ENCODE peak calls at places on chromosomes 13 and 19, in seven cellular contexts. One of them, this sample, is unnamed.

GRCh38 chr13:24503376-24503690 is 9.2 kb downstream of the PARP4 start:
- DNase-seq in fibroblast of lung: no peak
- DNase-seq in suprapubic skin: no peak
- DNase-seq in neural crest cell: no peak
- DNase-seq in H9: no peak
- DNase-seq in progenitor cell of endocrine pancreas: no peak
- DNase-seq in coronary artery: no peak
- DNase-seq in this sample: no peak

GRCh38 chr19:12664406-12665280 is 1.9 kb downstream of the MAN2B1 start:
- DNase-seq in fibroblast of lung: no peak
- DNase-seq in suprapubic skin: peak
- DNase-seq in neural crest cell: no peak
- DNase-seq in H9: peak
- DNase-seq in progenitor cell of endocrine pancreas: no peak
- DNase-seq in coronary artery: no peak
- DNase-seq in this sample: no peak

GRCh38 chr13:21310220-21310619 is 133.8 kb downstream of the MRPL57 start:
- DNase-seq in fibroblast of lung: peak
- DNase-seq in suprapubic skin: no peak
- DNase-seq in neural crest cell: no peak
- DNase-seq in H9: no peak
- DNase-seq in progenitor cell of endocrine pancreas: no peak
- DNase-seq in coronary artery: no peak
- DNase-seq in this sample: no peak

GRCh38 chr13:71149498-71150363 is 717.3 kb downstream of the DACH1 start:
- DNase-seq in fibroblast of lung: no peak
- DNase-seq in suprapubic skin: no peak
- DNase-seq in neural crest cell: no peak
- DNase-seq in H9: no peak
- DNase-seq in progenitor cell of endocrine pancreas: no peak
- DNase-seq in coronary artery: no peak
- DNase-seq in this sample: no peak

GRCh38 chr19:55083004-55083850 is 7.6 kb downstream of the EPS8L1 start:
- DNase-seq in fibroblast of lung: no peak
- DNase-seq in suprapubic skin: peak
- DNase-seq in neural crest cell: no peak
- DNase-seq in H9: peak
- DNase-seq in progenitor cell of endocrine pancreas: no peak
- DNase-seq in coronary artery: no peak
- DNase-seq in this sample: no peak

GRCh38 chr13:52779028-52779612 is 39.5 kb upstream of the CNMD start:
- DNase-seq in fibroblast of lung: no peak
- DNase-seq in suprapubic skin: no peak
- DNase-seq in neural crest cell: peak
- DNase-seq in H9: no peak
- DNase-seq in progenitor cell of endocrine pancreas: no peak
- DNase-seq in coronary artery: no peak
- DNase-seq in this sample: no peak

GRCh38 chr19:10670187-10670586 is 16.0 kb downstream of the ILF3 start:
- DNase-seq in fibroblast of lung: no peak
- DNase-seq in suprapubic skin: no peak
- DNase-seq in neural crest cell: no peak
- DNase-seq in H9: no peak
- DNase-seq in progenitor cell of endocrine pancreas: no peak
- DNase-seq in coronary artery: no peak
- DNase-seq in this sample: no peak

GRCh38 chr13:64305246-64305645 is 2889.6 kb upstream of the PCDH20 start:
- DNase-seq in fibroblast of lung: peak
- DNase-seq in suprapubic skin: no peak
- DNase-seq in neural crest cell: no peak
- DNase-seq in H9: no peak
- DNase-seq in progenitor cell of endocrine pancreas: no peak
- DNase-seq in coronary artery: no peak
- DNase-seq in this sample: no peak

GRCh38 chr13:101919541-101920306 is 467.2 kb downstream of the ITGBL1 start:
- DNase-seq in fibroblast of lung: peak
- DNase-seq in suprapubic skin: no peak
- DNase-seq in neural crest cell: peak
- DNase-seq in H9: peak
- DNase-seq in progenitor cell of endocrine pancreas: peak
- DNase-seq in coronary artery: no peak
- DNase-seq in this sample: no peak

GRCh38 chr13:26561636-26562537 is 4.4 kb downstream of the WASF3 start:
- DNase-seq in fibroblast of lung: peak
- DNase-seq in suprapubic skin: no peak
- DNase-seq in neural crest cell: peak
- DNase-seq in H9: no peak
- DNase-seq in progenitor cell of endocrine pancreas: no peak
- DNase-seq in coronary artery: no peak
- DNase-seq in this sample: no peak

GRCh38 chr13:30145709-30146367 is 161.5 kb downstream of the KATNAL1 start:
- DNase-seq in fibroblast of lung: no peak
- DNase-seq in suprapubic skin: no peak
- DNase-seq in neural crest cell: no peak
- DNase-seq in H9: no peak
- DNase-seq in progenitor cell of endocrine pancreas: no peak
- DNase-seq in coronary artery: no peak
- DNase-seq in this sample: no peak

GRCh38 chr19:23996549-23996948 is 81.9 kb downstream of the ZNF726 start:
- DNase-seq in fibroblast of lung: no peak
- DNase-seq in suprapubic skin: no peak
- DNase-seq in neural crest cell: no peak
- DNase-seq in H9: peak
- DNase-seq in progenitor cell of endocrine pancreas: no peak
- DNase-seq in coronary artery: no peak
- DNase-seq in this sample: no peak

GRCh38 chr19:12954150-12954962 is 2.7 kb downstream of the GADD45GIP1 start:
- DNase-seq in fibroblast of lung: no peak
- DNase-seq in suprapubic skin: no peak
- DNase-seq in neural crest cell: no peak
- DNase-seq in H9: no peak
- DNase-seq in progenitor cell of endocrine pancreas: no peak
- DNase-seq in coronary artery: no peak
- DNase-seq in this sample: no peak

GRCh38 chr13:113646921-113647340 is 11.1 kb downstream of the ATP4B start:
- DNase-seq in fibroblast of lung: no peak
- DNase-seq in suprapubic skin: peak
- DNase-seq in neural crest cell: no peak
- DNase-seq in H9: no peak
- DNase-seq in progenitor cell of endocrine pancreas: no peak
- DNase-seq in coronary artery: peak
- DNase-seq in this sample: peak

GRCh38 chr13:30659980-30660379 is 42.3 kb downstream of the USPL1 start:
- DNase-seq in fibroblast of lung: no peak
- DNase-seq in suprapubic skin: no peak
- DNase-seq in neural crest cell: no peak
- DNase-seq in H9: peak
- DNase-seq in progenitor cell of endocrine pancreas: no peak
- DNase-seq in coronary artery: no peak
- DNase-seq in this sample: no peak

GRCh38 chr13:84126671-84127171 is 244.4 kb upstream of the SLITRK1 start:
- DNase-seq in fibroblast of lung: peak
- DNase-seq in suprapubic skin: no peak
- DNase-seq in neural crest cell: no peak
- DNase-seq in H9: no peak
- DNase-seq in progenitor cell of endocrine pancreas: no peak
- DNase-seq in coronary artery: no peak
- DNase-seq in this sample: peak

GRCh38 chr19:19457691-19458090 is 52.2 kb downstream of the GATAD2A start:
- DNase-seq in fibroblast of lung: no peak
- DNase-seq in suprapubic skin: no peak
- DNase-seq in neural crest cell: no peak
- DNase-seq in H9: no peak
- DNase-seq in progenitor cell of endocrine pancreas: no peak
- DNase-seq in coronary artery: no peak
- DNase-seq in this sample: no peak

GRCh38 chr19:40603071-40603718 is 2.0 kb downstream of the LTBP4 start:
- DNase-seq in fibroblast of lung: peak
- DNase-seq in suprapubic skin: no peak
- DNase-seq in neural crest cell: no peak
- DNase-seq in H9: no peak
- DNase-seq in progenitor cell of endocrine pancreas: no peak
- DNase-seq in coronary artery: peak
- DNase-seq in this sample: no peak

GRCh38 chr19:57279418-57280164 is 694 bp upstream of the ZNF460 start:
- DNase-seq in fibroblast of lung: peak
- DNase-seq in suprapubic skin: peak
- DNase-seq in neural crest cell: peak
- DNase-seq in H9: peak
- DNase-seq in progenitor cell of endocrine pancreas: peak
- DNase-seq in coronary artery: peak
- DNase-seq in this sample: peak
- TF ChIP-seq CTCF in fibroblast of lung: peak
- TF ChIP-seq CTCF in suprapubic skin: no peak
- TF ChIP-seq CTCF in neural crest cell: no peak
- TF ChIP-seq CTCF in H9: peak
- TF ChIP-seq CTCF in progenitor cell of endocrine pancreas: peak
- TF ChIP-seq CTCF in coronary artery: no peak
- TF ChIP-seq CTCF in this sample: no peak

GRCh38 chr19:1453525-1454371 is 3.8 kb downstream of the APC2 start:
- DNase-seq in fibroblast of lung: peak
- DNase-seq in suprapubic skin: no peak
- DNase-seq in neural crest cell: no peak
- DNase-seq in H9: peak
- DNase-seq in progenitor cell of endocrine pancreas: no peak
- DNase-seq in coronary artery: no peak
- DNase-seq in this sample: no peak
- TF ChIP-seq CTCF in fibroblast of lung: no peak
- TF ChIP-seq CTCF in suprapubic skin: no peak
- TF ChIP-seq CTCF in neural crest cell: no peak
- TF ChIP-seq CTCF in H9: no peak
- TF ChIP-seq CTCF in progenitor cell of endocrine pancreas: no peak
- TF ChIP-seq CTCF in coronary artery: no peak
- TF ChIP-seq CTCF in this sample: no peak

DNA sequence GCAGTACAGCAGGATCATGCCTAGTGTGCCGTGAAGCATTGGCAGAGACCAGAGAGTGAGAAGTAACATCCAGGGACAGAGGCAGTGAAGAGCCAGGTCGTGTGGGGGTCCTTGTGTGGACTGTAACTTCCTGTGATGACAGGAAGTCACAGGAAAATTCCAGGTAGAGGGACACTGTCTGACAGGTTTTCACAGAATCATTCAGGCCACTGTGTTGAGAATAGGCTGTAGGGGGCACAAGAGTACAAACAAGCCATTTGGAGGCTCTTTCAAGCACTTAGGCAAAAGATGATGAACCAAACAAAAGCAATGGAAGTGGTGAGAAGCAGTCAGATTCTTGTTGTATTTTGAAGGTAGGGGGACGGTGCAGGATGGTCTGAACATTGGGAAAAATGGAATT is 46.4 kb downstream of the N4BP2L1 start:
- DNase-seq in fibroblast of lung: peak
- DNase-seq in suprapubic skin: no peak
- DNase-seq in neural crest cell: no peak
- DNase-seq in H9: peak
- DNase-seq in progenitor cell of endocrine pancreas: no peak
- DNase-seq in coronary artery: no peak
- DNase-seq in this sample: no peak
- TF ChIP-seq CTCF in fibroblast of lung: peak
- TF ChIP-seq CTCF in suprapubic skin: peak
- TF ChIP-seq CTCF in neural crest cell: peak
- TF ChIP-seq CTCF in H9: peak
- TF ChIP-seq CTCF in progenitor cell of endocrine pancreas: peak
- TF ChIP-seq CTCF in coronary artery: peak
- TF ChIP-seq CTCF in this sample: peak

DNA sequence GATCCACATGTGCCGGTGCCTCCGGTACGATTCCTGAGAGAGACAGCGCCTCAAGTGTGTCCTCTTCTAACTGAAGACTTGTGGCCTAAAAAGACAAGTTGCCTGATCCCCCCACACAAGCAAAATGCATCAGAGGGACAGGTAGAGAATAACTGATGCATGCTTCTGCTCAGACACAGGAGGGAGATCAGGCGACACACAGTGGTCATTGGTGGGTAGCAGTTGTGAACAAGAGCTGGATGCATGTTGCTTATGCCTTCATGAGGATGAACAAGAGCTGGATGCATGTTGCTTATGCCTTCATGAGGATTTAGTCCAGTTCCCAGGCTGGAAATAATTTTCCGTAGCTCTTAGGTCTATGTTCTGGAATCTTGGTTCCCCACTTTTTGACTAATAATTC is 505.6 kb downstream of the MYO16 start:
- DNase-seq in fibroblast of lung: no peak
- DNase-seq in suprapubic skin: no peak
- DNase-seq in neural crest cell: no peak
- DNase-seq in H9: no peak
- DNase-seq in progenitor cell of endocrine pancreas: no peak
- DNase-seq in coronary artery: no peak
- DNase-seq in this sample: no peak
- TF ChIP-seq CTCF in fibroblast of lung: no peak
- TF ChIP-seq CTCF in suprapubic skin: no peak
- TF ChIP-seq CTCF in neural crest cell: peak
- TF ChIP-seq CTCF in H9: peak
- TF ChIP-seq CTCF in progenitor cell of endocrine pancreas: peak
- TF ChIP-seq CTCF in coronary artery: no peak
- TF ChIP-seq CTCF in this sample: no peak

DNA sequence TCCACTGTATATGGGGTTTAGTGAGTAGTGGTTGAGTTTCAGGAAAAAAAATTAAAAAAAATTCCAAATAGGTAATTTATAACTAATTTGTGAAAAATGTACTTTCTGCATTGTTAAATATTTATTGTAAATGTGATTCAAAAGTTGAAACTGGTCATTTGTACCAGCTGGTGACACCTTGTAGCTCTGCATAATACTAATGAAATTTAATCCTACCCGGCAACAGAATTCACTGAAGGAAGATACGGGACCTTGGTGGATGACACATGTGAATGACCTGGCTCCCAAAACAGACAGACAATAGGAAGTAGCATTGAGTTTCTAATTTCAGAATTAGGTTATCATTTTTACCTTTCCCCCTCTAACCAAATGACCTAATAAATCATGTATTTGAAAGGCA is 73.8 kb downstream of the SLITRK6 start:
- DNase-seq in fibroblast of lung: no peak
- DNase-seq in suprapubic skin: no peak
- DNase-seq in neural crest cell: no peak
- DNase-seq in H9: no peak
- DNase-seq in progenitor cell of endocrine pancreas: no peak
- DNase-seq in coronary artery: no peak
- DNase-seq in this sample: no peak
- TF ChIP-seq CTCF in fibroblast of lung: no peak
- TF ChIP-seq CTCF in suprapubic skin: no peak
- TF ChIP-seq CTCF in neural crest cell: no peak
- TF ChIP-seq CTCF in H9: no peak
- TF ChIP-seq CTCF in progenitor cell of endocrine pancreas: no peak
- TF ChIP-seq CTCF in coronary artery: no peak
- TF ChIP-seq CTCF in this sample: no peak

GRCh38 chr13:50989476-50989875 is 79.9 kb downstream of the RNASEH2B start:
- DNase-seq in fibroblast of lung: peak
- DNase-seq in suprapubic skin: no peak
- DNase-seq in neural crest cell: no peak
- DNase-seq in H9: peak
- DNase-seq in progenitor cell of endocrine pancreas: no peak
- DNase-seq in coronary artery: no peak
- DNase-seq in this sample: no peak
- TF ChIP-seq CTCF in fibroblast of lung: peak
- TF ChIP-seq CTCF in suprapubic skin: no peak
- TF ChIP-seq CTCF in neural crest cell: peak
- TF ChIP-seq CTCF in H9: peak
- TF ChIP-seq CTCF in progenitor cell of endocrine pancreas: peak
- TF ChIP-seq CTCF in coronary artery: no peak
- TF ChIP-seq CTCF in this sample: no peak

This sample was measured in natural killer cell.